ENCODE peak calls at places on chromosome 1, in six cellular contexts. X is CD8-positive, alpha-beta T cell; V is aorta; E is PC-3; Y is HCT116; D is memory B cell. Z is an unnamed sample.

GRCh38 chr1:247373721-247374141 is 42.1 kb upstream of the ZNF496 start:
- DNase-seq in X (peak; percentile 47), V (peak; percentile 75), E (no peak), Y (no peak), D (peak; percentile 66), Z (peak; percentile 60)

GRCh38 chr1:1783320-1783719 is 5.0 kb upstream of the NADK start:
- DNase-seq in X (no peak), V (no peak), E (no peak), Y (no peak), D (no peak), Z (no peak)

GRCh38 chr1:185674201-185674600 is 60.0 kb upstream of the HMCN1 start:
- DNase-seq in X (no peak), V (no peak), E (peak; percentile 25), Y (no peak), D (no peak), Z (no peak)

GRCh38 chr1:1293618-1294249 is 13.5 kb downstream of the SCNN1D start:
- DNase-seq in X (no peak), V (no peak), E (no peak), Y (no peak), D (no peak), Z (no peak)

GRCh38 chr1:240350910-240351331 is 259.2 kb downstream of the FMN2 start:
- DNase-seq in X (no peak), V (no peak), E (peak; percentile 74), Y (no peak), D (no peak), Z (peak; percentile 88)

GRCh38 chr1:206471415-206471801 is 1.1 kb downstream of the IKBKE start:
- DNase-seq in X (no peak), V (no peak), E (no peak), Y (no peak), D (no peak), Z (no peak)

GRCh38 chr1:19250629-19251304 is 557 bp downstream of the EMC1 start:
- DNase-seq in X (no peak), V (no peak), E (no peak), Y (no peak), D (no peak), Z (peak; percentile 7)

GRCh38 chr1:22131062-22131461 is 11.8 kb downstream of the WNT4 start:
- DNase-seq in X (no peak), V (no peak), E (no peak), Y (no peak), D (no peak), Z (no peak)

GRCh38 chr1:66533804-66534745 is at the start of gene SGIP1:
- DNase-seq in X (no peak), V (peak; percentile 81), E (no peak), Y (no peak), D (no peak), Z (peak; percentile 75)

GRCh38 chr1:22935450-22935849 is 37.2 kb downstream of the LACTBL1 start:
- DNase-seq in X (no peak), V (no peak), E (no peak), Y (peak; percentile 16), D (no peak), Z (no peak)

GRCh38 chr1:9714257-9714718 is 62.8 kb downstream of the PIK3CD start:
- DNase-seq in X (peak; percentile 32), V (no peak), E (no peak), Y (no peak), D (no peak), Z (no peak)

GRCh38 chr1:163168053-163168452 is 34.7 kb downstream of the RGS5 start:
- DNase-seq in X (no peak), V (no peak), E (peak; percentile 97), Y (peak; percentile 43), D (no peak), Z (peak; percentile 96)

GRCh38 chr1:25054526-25054925 is 124.5 kb upstream of the RUNX3 start:
- DNase-seq in X (no peak), V (no peak), E (no peak), Y (no peak), D (no peak), Z (no peak)

GRCh38 chr1:223652436-223652901 is 13.0 kb downstream of the CAPN8 start:
- DNase-seq in X (no peak), V (no peak), E (peak; percentile 89), Y (no peak), D (no peak), Z (no peak)

GRCh38 chr1:19405761-19406481 is 79.4 kb downstream of the CAPZB start:
- DNase-seq in X (no peak), V (no peak), E (no peak), Y (no peak), D (no peak), Z (no peak)

GRCh38 chr1:52139817-52140540 is 1.9 kb upstream of the ZFYVE9 start:
- DNase-seq in X (peak; percentile 4), V (no peak), E (peak; percentile 68), Y (no peak), D (no peak), Z (peak; percentile 95)

GRCh38 chr1:45957684-45958083 is 154.3 kb downstream of the MAST2 start:
- DNase-seq in X (no peak), V (no peak), E (no peak), Y (no peak), D (no peak), Z (peak; percentile 13)

GRCh38 chr1:47178665-47179022 is 11.2 kb downstream of the PDZK1IP1 start:
- DNase-seq in X (no peak), V (no peak), E (no peak), Y (no peak), D (no peak), Z (no peak)

GRCh38 chr1:93576346-93576745 is 105.3 kb downstream of the BCAR3 start:
- DNase-seq in X (no peak), V (no peak), E (no peak), Y (no peak), D (no peak), Z (no peak)

GRCh38 chr1:17516303-17517214 is 22.9 kb upstream of the ARHGEF10L start:
- DNase-seq in X (no peak), V (no peak), E (no peak), Y (no peak), D (no peak), Z (no peak)

GRCh38 chr1:84619383-84620093 is 45.3 kb upstream of the CTBS start:
- DNase-seq in X (no peak), V (no peak), E (peak; percentile 90), Y (peak; percentile 80), D (no peak), Z (peak; percentile 89)

GRCh38 chr1:245092638-245092976 is 62.2 kb upstream of the KIF26B start:
- DNase-seq in X (no peak), V (no peak), E (no peak), Y (no peak), D (no peak), Z (no peak)

GRCh38 chr1:1628656-1629429 is 3.1 kb upstream of the MMP23B start:
- DNase-seq in X (no peak), V (peak; percentile 49), E (peak; percentile 30), Y (peak; percentile 71), D (no peak), Z (no peak)

GRCh38 chr1:221994274-221994698 is 252.4 kb upstream of the DUSP10 start:
- DNase-seq in X (no peak), V (no peak), E (peak; percentile 38), Y (no peak), D (no peak), Z (peak; percentile 74)

GRCh38 chr1:225527575-225527974 is 99.7 kb upstream of the LBR start:
- DNase-seq in X (no peak), V (no peak), E (no peak), Y (no peak), D (no peak), Z (no peak)

GRCh38 chr1:200053639-200054038 is 26.1 kb downstream of the NR5A2 start:
- DNase-seq in X (no peak), V (no peak), E (no peak), Y (no peak), D (no peak), Z (no peak)

GRCh38 chr1:157399984-157400382 is 152.3 kb downstream of the FCRL5 start:
- DNase-seq in X (no peak), V (no peak), E (no peak), Y (no peak), D (no peak), Z (no peak)

GRCh38 chr1:174433451-174433850 is 14.3 kb upstream of the GPR52 start:
- DNase-seq in X (no peak), V (no peak), E (peak; percentile 32), Y (no peak), D (no peak), Z (peak; percentile 18)

GRCh38 chr1:157671895-157672294 is 28.7 kb downstream of the FCRL3 start:
- DNase-seq in X (no peak), V (no peak), E (peak; percentile 72), Y (no peak), D (no peak), Z (no peak)

GRCh38 chr1:109892476-109893368 is 17.9 kb upstream of the CSF1 start:
- DNase-seq in X (no peak), V (no peak), E (no peak), Y (no peak), D (no peak), Z (no peak)

GRCh38 chr1:244319283-244320132 is 132.2 kb downstream of the ADSS2 start:
- DNase-seq in X (no peak), V (no peak), E (peak; percentile 69), Y (no peak), D (peak; percentile 18), Z (peak; percentile 94)

GRCh38 chr1:158426137-158426536 is at the start of gene OR10K2:
- DNase-seq in X (no peak), V (no peak), E (no peak), Y (no peak), D (no peak), Z (no peak)

GRCh38 chr1:40625076-40625475 is 40.4 kb downstream of the RIMS3 start:
- DNase-seq in X (no peak), V (no peak), E (peak; percentile 48), Y (no peak), D (no peak), Z (peak; percentile 25)

GRCh38 chr1:2306151-2306978 is 78.2 kb downstream of the SKI start:
- DNase-seq in X (no peak), V (no peak), E (no peak), Y (no peak), D (no peak), Z (no peak)

GRCh38 chr1:231266811-231267322 is 25.9 kb downstream of the GNPAT start:
- DNase-seq in X (no peak), V (no peak), E (no peak), Y (no peak), D (no peak), Z (peak; percentile 51)

GRCh38 chr1:22846453-22846852 is 126.2 kb downstream of the LACTBL1 start:
- DNase-seq in X (no peak), V (peak; percentile 66), E (no peak), Y (no peak), D (no peak), Z (no peak)

GRCh38 chr1:183143576-183144315 is 42.3 kb upstream of the LAMC2 start:
- DNase-seq in X (no peak), V (no peak), E (no peak), Y (no peak), D (no peak), Z (no peak)

GRCh38 chr1:23910553-23911246 is 2.5 kb downstream of the CNR2 start:
- DNase-seq in X (no peak), V (no peak), E (no peak), Y (no peak), D (no peak), Z (no peak)